ENCODE peak calls at places on chromosomes 12 and 14, in five cellular contexts. C, D, Q, B and O are unnamed samples.

GRCh38 chr12:51855586-51856428 is 7.3 kb upstream of the FIGNL2 start:
- ATAC-seq in D (peak), B (peak), C (no peak), Q (peak), O (peak)

GRCh38 chr12:31759621-31760459 is 31.0 kb upstream of the AMN1 start:
- ATAC-seq in D (no peak), C (no peak), Q (no peak), B (no peak), O (no peak)

GRCh38 chr12:51062631-51063397 is 14.7 kb downstream of the LETMD1 start:
- ATAC-seq in C (no peak), D (no peak), Q (no peak), B (no peak), O (no peak)

GRCh38 chr12:79926951-79927350 is 7.9 kb downstream of the PPP1R12A start:
- ATAC-seq in Q (no peak), D (no peak), B (no peak), C (no peak), O (no peak)

GRCh38 chr12:116018282-116018681 is 259.2 kb downstream of the MED13L start:
- ATAC-seq in D (no peak), Q (peak), C (no peak), B (no peak), O (no peak)

GRCh38 chr14:59439256-59440015 is 25.7 kb downstream of the GPR135 start:
- ATAC-seq in C (no peak), B (peak), D (no peak), Q (peak), O (peak)

GRCh38 chr12:1842183-1842904 is 22.0 kb downstream of the LRTM2 start:
- ATAC-seq in D (no peak), Q (no peak), B (no peak), C (peak), O (no peak)

GRCh38 chr12:29616664-29617409 is 119.4 kb upstream of the OVCH1 start:
- ATAC-seq in B (peak), C (no peak), Q (no peak), D (no peak), O (no peak)

GRCh38 chr12:94071258-94071657 is 77.1 kb upstream of the PLXNC1 start:
- ATAC-seq in B (no peak), Q (no peak), D (no peak), C (no peak), O (no peak)

GRCh38 chr14:63174760-63175191 is 29.5 kb upstream of the RHOJ start:
- ATAC-seq in C (no peak), Q (peak), B (no peak), D (peak), O (peak)

GRCh38 chr12:5051334-5051733 is 7.7 kb downstream of the KCNA5 start:
- ATAC-seq in D (no peak), Q (no peak), B (no peak), C (no peak), O (no peak)

GRCh38 chr12:81809829-81810595 is 50.9 kb upstream of the PPFIA2 start:
- ATAC-seq in Q (no peak), B (no peak), C (peak), D (no peak), O (peak)

GRCh38 chr12:62772556-62772955 is 162.4 kb downstream of the PPM1H start:
- ATAC-seq in B (no peak), C (no peak), D (no peak), Q (no peak), O (no peak)

GRCh38 chr12:90695415-90695814 is 259.6 kb downstream of the CCER1 start:
- ATAC-seq in Q (no peak), C (no peak), B (no peak), D (no peak), O (no peak)

GRCh38 chr12:1655225-1655788 is 26.3 kb downstream of the WNT5B start:
- ATAC-seq in C (no peak), B (no peak), Q (no peak), D (no peak), O (no peak)

GRCh38 chr14:62313228-62313627 is 551.0 kb downstream of the SNAPC1 start:
- ATAC-seq in D (no peak), C (no peak), Q (no peak), B (no peak), O (no peak)

GRCh38 chr12:63206908-63207307 is 55.9 kb upstream of the AVPR1A start:
- ATAC-seq in D (no peak), Q (no peak), C (no peak), B (peak), O (no peak)

GRCh38 chr12:1418144-1418543 is 176.2 kb downstream of the FBXL14 start:
- ATAC-seq in C (no peak), Q (no peak), D (no peak), B (no peak), O (no peak)

GRCh38 chr14:34632451-34632850 is 2.5 kb upstream of the SNX6 start:
- ATAC-seq in D (no peak), Q (no peak), C (no peak), B (no peak), O (no peak)

GRCh38 chr14:63966407-63966806 is 113.6 kb downstream of the SYNE2 start:
- ATAC-seq in C (no peak), B (no peak), D (no peak), Q (no peak), O (no peak)

GRCh38 chr14:91167380-91167770 is 53.5 kb downstream of the DGLUCY start:
- ATAC-seq in D (no peak), Q (no peak), B (no peak), C (no peak), O (no peak)

GRCh38 chr12:10135126-10135525 is 5.1 kb upstream of the CLEC7A start:
- ATAC-seq in B (no peak), Q (no peak), D (no peak), C (no peak), O (no peak)

GRCh38 chr14:34359423-34360120 is 102.5 kb downstream of the SPTSSA start:
- ATAC-seq in Q (no peak), B (no peak), D (peak), C (no peak), O (no peak)

GRCh38 chr12:46342562-46343033 is 30.0 kb downstream of the SLC38A2 start:
- ATAC-seq in B (no peak), C (peak), Q (peak), D (peak), O (no peak)

GRCh38 chr14:20384321-20384720 is 29.0 kb downstream of the TEP1 start:
- ATAC-seq in D (no peak), Q (no peak), C (no peak), B (no peak), O (no peak)

GRCh38 chr14:91980157-91980556 is 32.7 kb upstream of the FBLN5 start:
- ATAC-seq in C (peak), B (peak), D (peak), Q (peak), O (peak)

GRCh38 chr12:39685854-39686608 is 66.4 kb upstream of the ABCD2 start:
- ATAC-seq in D (no peak), Q (no peak), B (no peak), C (peak), O (no peak)